ENCODE peak calls at places on chromosome 18, in five cellular contexts. L is uterus, H is left ventricle myocardium inferior, G is upper lobe of right lung, V is keratinocyte. W is an unnamed sample.
A peak's percentile ranks its signal among the peaks of the same experiment; 100 is the strongest.

GRCh38 chr18:5309888-5310470 is 14.5 kb upstream of the ZBTB14 start:
- DNase-seq in L (no peak), H (no peak), G (no peak), V (no peak), W (no peak)

GRCh38 chr18:10135302-10135926 is 221.6 kb downstream of the VAPA start:
- DNase-seq in L (no peak), H (no peak), G (no peak), V (no peak), W (no peak)

GRCh38 chr18:33755918-33756590 is 178.0 kb downstream of the ASXL3 start:
- DNase-seq in L (no peak), H (no peak), G (no peak), V (peak; percentile 45), W (no peak)

GRCh38 chr18:48119204-48119603 is 188.7 kb upstream of the SMAD2 start:
- DNase-seq in L (no peak), H (no peak), G (no peak), V (peak; percentile 23), W (no peak)

GRCh38 chr18:52992041-52992440 is 652.0 kb downstream of the DCC start:
- DNase-seq in L (no peak), H (no peak), G (no peak), V (no peak), W (no peak)

GRCh38 chr18:32974421-32975165 is 201.8 kb upstream of the KLHL14 start:
- DNase-seq in L (no peak), H (no peak), G (no peak), V (no peak), W (no peak)

GRCh38 chr18:53489266-53489665 is 735.2 kb downstream of the MBD2 start:
- DNase-seq in L (no peak), H (no peak), G (no peak), V (no peak), W (no peak)

GRCh38 chr18:46555724-46556123 is 101.3 kb downstream of the LOXHD1 start:
- DNase-seq in L (no peak), H (peak; percentile 33), G (no peak), V (no peak), W (no peak)

GRCh38 chr18:80250740-80251364 is 3.5 kb upstream of the PARD6G start:
- DNase-seq in L (no peak), H (no peak), G (no peak), V (no peak), W (no peak)

GRCh38 chr18:10234912-10235439 is 219.5 kb upstream of the APCDD1 start:
- DNase-seq in L (peak; percentile 69), H (no peak), G (no peak), V (peak; percentile 11), W (no peak)

GRCh38 chr18:44693030-44693784 is 12.5 kb downstream of the SETBP1 start:
- DNase-seq in L (no peak), H (no peak), G (no peak), V (peak; percentile 81), W (peak; percentile 9)

GRCh38 chr18:11497585-11497984 is 111.8 kb upstream of the SLC35G4 start:
- DNase-seq in L (no peak), H (no peak), G (no peak), V (no peak), W (no peak)

GRCh38 chr18:79926715-79927596 is 24.5 kb downstream of the SLC66A2 start:
- DNase-seq in L (peak; percentile 11), H (no peak), G (peak; percentile 64), V (no peak), W (peak; percentile 62)

GRCh38 chr18:55287935-55288868 is 299.8 kb downstream of the TCF4 start:
- DNase-seq in L (no peak), H (no peak), G (no peak), V (no peak), W (no peak)

GRCh38 chr18:43526436-43527150 is 249.3 kb upstream of the SYT4 start:
- DNase-seq in L (no peak), H (no peak), G (no peak), V (no peak), W (no peak)

GRCh38 chr18:75923169-75923568 is 495.7 kb upstream of the SMIM21 start:
- DNase-seq in L (peak; percentile 36), H (peak; percentile 75), G (peak; percentile 71), V (no peak), W (peak; percentile 76)

GRCh38 chr18:25639601-25640000 is 287.6 kb upstream of the ZNF521 start:
- DNase-seq in L (no peak), H (no peak), G (no peak), V (no peak), W (no peak)
- H3K27ac ChIP-seq in L (no peak overlapping the region), H (no peak overlapping the region), G (no peak overlapping the region), V (no peak overlapping the region), W (no peak overlapping the region)

GRCh38 chr18:58983260-58983659 is 118.6 kb downstream of the ZNF532 start:
- DNase-seq in L (no peak), H (no peak), G (no peak), V (no peak), W (no peak)
- H3K27ac ChIP-seq in L (no peak overlapping the region), H (peak overlapping the region; percentile 50), G (no peak overlapping the region), V (no peak overlapping the region), W (no peak overlapping the region)

DNA sequence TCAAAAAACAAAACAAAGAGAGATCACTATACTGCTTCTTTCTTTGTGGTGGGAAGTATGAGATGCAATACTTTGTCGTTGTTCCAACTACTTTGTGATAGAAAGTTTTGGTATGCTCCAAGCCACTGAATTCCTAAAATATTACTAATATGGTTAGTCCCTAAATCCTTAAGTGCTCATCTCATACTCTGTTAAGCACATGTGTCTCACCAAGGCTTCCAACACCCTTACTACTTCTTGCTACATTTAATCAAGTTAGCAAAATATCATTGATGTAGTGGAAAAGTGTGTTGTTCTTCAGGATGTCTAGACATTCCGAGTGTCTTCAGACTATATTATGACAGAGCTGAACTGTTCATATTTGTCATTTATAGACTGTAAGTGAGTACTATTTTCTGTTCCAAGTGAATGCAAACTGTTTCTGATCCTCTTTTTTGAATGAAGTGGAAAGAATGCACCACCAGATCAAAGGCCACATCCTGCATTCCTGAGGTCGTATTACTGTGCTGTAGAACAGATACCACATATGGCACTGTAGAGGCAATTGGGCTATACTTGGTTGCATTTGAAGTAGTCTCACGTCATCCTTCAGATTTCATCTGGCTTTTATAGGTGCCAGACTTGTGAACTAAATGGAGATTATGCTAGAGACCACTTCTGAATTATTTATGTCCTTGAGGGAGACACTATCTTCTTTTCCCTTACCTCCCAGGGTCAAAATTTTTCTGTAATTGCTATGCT is 298.4 kb upstream of the ZNF521 start:
- DNase-seq in L (no peak), H (no peak), G (no peak), V (no peak), W (no peak)
- H3K27ac ChIP-seq in L (no peak overlapping the region), H (no peak overlapping the region), G (no peak overlapping the region), V (no peak overlapping the region), W (no peak overlapping the region)

GRCh38 chr18:12679183-12679786 is 21.4 kb upstream of the SPIRE1 start:
- DNase-seq in L (peak; percentile 56), H (peak; percentile 64), G (peak; percentile 73), V (no peak), W (no peak)
- H3K27ac ChIP-seq in L (peak overlapping the region; percentile 42), H (peak overlapping the region; percentile 92), G (peak overlapping the region; percentile 88), V (no peak overlapping the region), W (peak overlapping the region; percentile 81)

DNA sequence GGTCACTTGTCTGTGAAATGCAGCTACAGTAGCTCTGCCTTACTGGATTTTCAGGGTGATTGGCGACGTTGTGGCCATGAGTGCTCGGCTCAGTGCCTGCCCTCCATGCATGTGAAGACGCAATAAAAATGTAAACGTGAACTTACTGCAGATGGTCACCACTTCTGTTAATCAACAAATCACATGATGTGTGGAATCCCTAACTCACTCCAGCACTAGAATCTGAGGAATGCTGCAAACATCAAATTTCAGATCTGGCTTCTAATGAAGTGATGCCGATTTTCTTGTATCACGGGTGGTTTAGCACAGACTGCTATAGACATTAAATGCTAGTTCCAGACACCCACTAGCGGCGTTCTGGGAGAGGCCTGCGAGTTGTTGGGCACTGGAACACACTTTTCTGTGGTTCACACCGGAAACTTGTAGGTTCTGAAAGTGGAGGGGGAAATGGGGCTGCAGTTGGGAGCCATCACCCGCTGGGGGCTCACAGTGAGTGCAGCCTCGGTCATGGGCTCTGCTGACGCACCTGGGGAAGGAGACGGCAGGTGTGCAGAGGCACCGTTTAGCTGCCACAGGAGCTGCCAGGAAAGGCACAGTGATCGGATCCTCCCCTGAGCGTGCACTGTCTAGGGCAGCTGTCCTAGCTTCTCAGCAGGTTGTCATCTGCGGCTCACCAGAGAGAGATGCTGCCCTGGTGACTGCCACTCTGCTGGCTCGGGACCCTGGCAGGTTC is 6.6 kb downstream of the CNDP1 start:
- DNase-seq in L (no peak), H (no peak), G (no peak), V (no peak), W (peak; percentile 33)
- H3K27ac ChIP-seq in L (no peak overlapping the region), H (no peak overlapping the region), G (no peak overlapping the region), V (no peak overlapping the region), W (no peak overlapping the region)

GRCh38 chr18:6376433-6377229 is 38.1 kb downstream of the L3MBTL4 start:
- DNase-seq in L (no peak), H (no peak), G (no peak), V (no peak), W (no peak)

GRCh38 chr18:6373187-6373586 is 41.5 kb downstream of the L3MBTL4 start:
- DNase-seq in L (no peak), H (no peak), G (no peak), V (no peak), W (no peak)

GRCh38 chr18:6374935-6375529 is 39.7 kb downstream of the L3MBTL4 start:
- DNase-seq in L (no peak), H (no peak), G (no peak), V (no peak), W (no peak)

GRCh38 chr18:6370886-6371635 is 43.6 kb downstream of the L3MBTL4 start:
- DNase-seq in L (no peak), H (no peak), G (peak; percentile 74), V (no peak), W (no peak)

DNA sequence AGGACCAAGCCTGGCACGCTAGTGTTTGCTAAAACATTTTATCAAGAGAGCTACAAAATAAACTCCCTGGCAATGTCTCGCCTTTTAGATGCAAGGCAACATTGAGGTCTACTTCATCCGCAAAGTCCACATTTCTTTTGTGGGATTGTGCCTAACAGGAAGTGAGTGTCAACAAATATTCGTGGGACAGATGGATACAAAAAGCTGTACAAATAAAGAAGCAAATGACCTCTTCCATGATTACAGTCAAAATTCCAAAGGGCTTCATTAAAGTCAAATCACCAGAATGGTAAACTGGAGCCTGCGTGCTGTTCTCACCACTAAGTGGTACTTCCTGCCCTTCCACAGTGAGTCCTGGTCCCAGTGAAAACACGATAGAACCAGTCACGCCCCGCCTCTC is 40.4 kb downstream of the L3MBTL4 start:
- DNase-seq in L (no peak), H (no peak), G (no peak), V (no peak), W (no peak)
- H3K27ac ChIP-seq in L (no peak overlapping the region), H (no peak overlapping the region), G (no peak overlapping the region), V (no peak overlapping the region), W (no peak overlapping the region)

DNA sequence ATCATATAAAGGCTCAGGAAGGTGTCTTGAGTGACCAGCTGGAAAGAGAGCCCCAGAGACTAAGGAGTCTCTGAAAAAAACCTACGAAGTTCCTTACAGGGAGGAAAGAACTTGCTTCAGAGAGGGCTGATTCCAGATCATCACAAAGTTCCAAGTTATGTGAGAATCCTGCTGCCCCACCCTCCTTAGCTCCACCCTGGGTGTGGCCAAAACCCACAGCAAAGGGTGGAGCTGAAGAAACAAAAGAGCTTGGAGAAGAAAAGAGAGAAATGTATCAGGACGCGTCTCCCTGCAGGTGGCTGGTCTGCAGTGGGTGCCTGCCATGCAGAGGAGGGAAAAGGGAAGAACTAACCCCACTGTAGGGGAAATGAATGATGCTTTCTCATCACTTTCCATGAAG is 32.8 kb upstream of the ZNF396 start:
- DNase-seq in L (no peak), H (no peak), G (no peak), V (no peak), W (no peak)
- H3K27ac ChIP-seq in L (no peak overlapping the region), H (no peak overlapping the region), G (no peak overlapping the region), V (no peak overlapping the region), W (no peak overlapping the region)